ENCODE peak calls at places on chromosomes 3 and 15, in eight cellular contexts. F is GM20000, O is IMR-90, D is endothelial cell, J is fibroblast of mammary gland, P is progenitor cell of endocrine pancreas, M is AG04450, T is BE2C. S is an unnamed sample.

GRCh38 chr3:186097663-186098451 is 11.0 kb downstream of the ETV5 start:
- DNase-seq in F (no peak), O (peak), D (peak), J (peak), P (peak), M (no peak), T (peak), S (peak)

GRCh38 chr3:127711021-127711420 is 38.3 kb downstream of the ABTB1 start:
- DNase-seq in F (no peak), O (no peak), D (no peak), J (no peak), P (no peak), M (no peak), T (no peak), S (no peak)

GRCh38 chr3:126474498-126475410 is 937 bp downstream of the ZXDC start:
- DNase-seq in F (peak), O (peak), D (peak), J (peak), P (peak), M (no peak), T (peak), S (peak)

GRCh38 chr15:29037997-29038700 is 152.4 kb downstream of the APBA2 start:
- DNase-seq in F (no peak), O (no peak), D (no peak), J (no peak), P (no peak), M (no peak), T (no peak), S (no peak)

GRCh38 chr15:92681141-92681622 is 25.6 kb upstream of the FAM174B start:
- DNase-seq in F (no peak), O (peak), D (no peak), J (peak), P (no peak), M (peak), T (no peak), S (no peak)

GRCh38 chr15:44458429-44458828 is 31.0 kb downstream of the CTDSPL2 start:
- DNase-seq in F (no peak), O (no peak), D (no peak), J (no peak), P (no peak), M (no peak), T (no peak), S (no peak)

GRCh38 chr15:78878356-78878755 is 5.7 kb downstream of the MORF4L1 start:
- DNase-seq in F (no peak), O (peak), D (no peak), J (peak), P (no peak), M (no peak), T (no peak), S (no peak)

GRCh38 chr3:13112521-13113345 is 39.5 kb upstream of the IQSEC1 start:
- DNase-seq in F (no peak), O (no peak), D (no peak), J (no peak), P (no peak), M (no peak), T (no peak), S (no peak)

GRCh38 chr3:128280466-128281455 is 127.5 kb downstream of the EEFSEC start:
- DNase-seq in F (no peak), O (no peak), D (no peak), J (no peak), P (no peak), M (no peak), T (no peak), S (no peak)

GRCh38 chr15:89103481-89104171 is 15.4 kb downstream of the ABHD2 start:
- DNase-seq in F (no peak), O (no peak), D (no peak), J (no peak), P (no peak), M (no peak), T (no peak), S (no peak)

GRCh38 chr3:123008808-123009207 is 18.8 kb downstream of the SEMA5B start:
- DNase-seq in F (no peak), O (no peak), D (no peak), J (no peak), P (no peak), M (no peak), T (no peak), S (no peak)

GRCh38 chr15:75836953-75837321 is 6.3 kb upstream of the UBE2Q2 start:
- DNase-seq in F (peak), O (peak), D (no peak), J (peak), P (no peak), M (no peak), T (no peak), S (no peak)

GRCh38 chr3:133925960-133926735 is 30.5 kb upstream of the RAB6B start:
- DNase-seq in F (no peak), O (no peak), D (no peak), J (no peak), P (no peak), M (no peak), T (no peak), S (no peak)

GRCh38 chr3:141262306-141262705 is 30.7 kb downstream of the PXYLP1 start:
- DNase-seq in F (no peak), O (peak), D (no peak), J (peak), P (no peak), M (peak), T (no peak), S (no peak)

GRCh38 chr15:99983171-99983891 is 250.1 kb upstream of the LYSMD4 start:
- DNase-seq in F (no peak), O (no peak), D (peak), J (no peak), P (no peak), M (no peak), T (no peak), S (no peak)

GRCh38 chr3:60277376-60277800 is 973.9 kb downstream of the FHIT start:
- DNase-seq in F (no peak), O (no peak), D (no peak), J (no peak), P (no peak), M (no peak), T (peak), S (no peak)

GRCh38 chr3:50627407-50628051 is 10.6 kb downstream of the MAPKAPK3 start:
- DNase-seq in F (no peak), O (peak), D (peak), J (peak), P (no peak), M (no peak), T (peak), S (no peak)

GRCh38 chr3:67531149-67532101 is 123.0 kb downstream of the SUCLG2 start:
- DNase-seq in F (no peak), O (no peak), D (no peak), J (peak), P (no peak), M (no peak), T (no peak), S (no peak)

GRCh38 chr3:46361408-46362283 is 7.7 kb downstream of the CCR2 start:
- DNase-seq in F (no peak), O (no peak), D (no peak), J (no peak), P (no peak), M (no peak), T (no peak), S (no peak)

GRCh38 chr3:186143280-186143679 is 34.4 kb upstream of the ETV5 start:
- DNase-seq in F (no peak), O (no peak), D (no peak), J (no peak), P (no peak), M (no peak), T (peak), S (no peak)

GRCh38 chr3:151402349-151402748 is 17.8 kb upstream of the P2RY12 start:
- DNase-seq in F (no peak), O (no peak), D (no peak), J (no peak), P (no peak), M (no peak), T (no peak), S (no peak)

GRCh38 chr3:195197764-195198423 is 73.1 kb downstream of the XXYLT1 start:
- DNase-seq in F (no peak), O (peak), D (no peak), J (peak), P (no peak), M (no peak), T (no peak), S (no peak)

GRCh38 chr3:188673509-188674239 is 498.1 kb upstream of the TPRG1 start:
- DNase-seq in F (no peak), O (peak), D (no peak), J (peak), P (no peak), M (no peak), T (no peak), S (no peak)

GRCh38 chr15:96421211-96421610 is 90.7 kb downstream of the NR2F2 start:
- DNase-seq in F (no peak), O (peak), D (no peak), J (peak), P (no peak), M (peak), T (no peak), S (no peak)

GRCh38 chr15:58641660-58642059 is 107.8 kb downstream of the ADAM10 start:
- DNase-seq in F (no peak), O (no peak), D (no peak), J (no peak), P (no peak), M (no peak), T (no peak), S (no peak)

DNA sequence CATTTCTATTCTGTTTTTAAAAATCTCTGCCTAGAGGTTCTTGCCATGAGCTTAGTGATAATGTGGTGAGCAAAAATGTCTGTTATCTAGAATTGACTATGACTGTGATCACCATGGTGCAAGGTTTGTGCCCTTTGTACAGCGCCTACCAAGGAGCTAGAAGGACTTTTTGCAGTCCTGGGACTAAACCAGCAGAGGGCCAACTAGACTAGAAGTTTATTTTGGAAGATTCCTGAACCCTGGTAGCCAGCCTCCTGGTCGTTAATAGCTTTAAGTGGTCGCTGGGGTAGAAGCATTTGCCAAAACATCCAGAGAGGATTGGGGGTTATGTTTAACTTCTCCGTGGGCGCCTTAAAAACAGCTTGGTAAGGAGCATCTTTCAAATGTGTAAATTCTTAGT is 7.8 kb downstream of the SCG5 start:
- DNase-seq in F (no peak), O (peak), D (peak), J (peak), P (no peak), M (no peak), T (no peak), S (no peak)
- TF ChIP-seq CTCF in F (no peak), O (peak), D (peak), J (peak), P (peak), M (peak), T (peak), S (peak)

GRCh38 chr15:83657549-83657948 is 3.6 kb downstream of the ADAMTSL3 start:
- DNase-seq in F (no peak), O (no peak), D (no peak), J (peak), P (no peak), M (no peak), T (no peak), S (no peak)
- TF ChIP-seq CTCF in F (no peak), O (no peak), D (peak), J (peak), P (peak), M (peak), T (peak), S (peak)

GRCh38 chr3:66149269-66149668 is 71.5 kb upstream of the SLC25A26 start:
- DNase-seq in F (no peak), O (no peak), D (no peak), J (peak), P (no peak), M (no peak), T (no peak), S (no peak)
- TF ChIP-seq CTCF in F (no peak), O (no peak), D (no peak), J (no peak), P (no peak), M (peak), T (no peak), S (no peak)

DNA sequence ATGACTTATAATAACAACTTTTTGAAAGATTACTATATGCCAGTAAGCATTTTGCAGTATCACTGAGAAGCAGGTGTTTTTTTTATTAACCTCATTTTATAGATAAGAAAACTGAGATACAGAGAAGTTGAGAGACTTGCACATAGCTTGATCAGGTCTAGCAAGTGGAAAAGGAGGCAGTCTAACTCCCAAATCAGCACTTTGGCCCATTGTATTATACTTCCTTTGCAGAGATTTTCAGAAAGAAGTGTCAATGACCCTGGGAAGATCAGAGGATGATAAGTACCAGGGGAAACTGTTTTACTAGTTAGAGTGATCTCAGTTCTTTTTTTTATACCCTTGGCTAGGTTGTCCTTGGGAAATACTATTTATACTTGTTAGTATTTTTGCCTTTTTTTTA is 358.7 kb downstream of the SQOR start:
- DNase-seq in F (no peak), O (no peak), D (no peak), J (no peak), P (no peak), M (no peak), T (no peak), S (no peak)
- TF ChIP-seq CTCF in F (no peak), O (no peak), D (no peak), J (no peak), P (no peak), M (no peak), T (no peak), S (no peak)